ENCODE peak calls at places on chromosomes 4 and X, in seven cellular contexts. G is GM12891, Y is SK-N-SH, K is K562, X is HepG2, E is GM12878, Q is H1. I is an unnamed sample.

GRCh38 chr4:10121568-10122097 is 5.0 kb upstream of the WDR1 start:
- DNase-seq in G (no peak), Y (no peak), K (no peak), X (peak), E (no peak), Q (no peak), I (no peak)

GRCh38 chr4:41546638-41547037 is 8.7 kb downstream of the LIMCH1 start:
- DNase-seq in G (no peak), Y (no peak), K (no peak), X (no peak), E (no peak), Q (no peak), I (no peak)

GRCh38 chr4:124686279-124686678 is 26.3 kb downstream of the ANKRD50 start:
- DNase-seq in G (no peak), Y (peak), K (no peak), X (no peak), E (no peak), Q (peak), I (no peak)

GRCh38 chrX:108177321-108177990 is 85.9 kb downstream of the ATG4A start:
- DNase-seq in G (no peak), Y (no peak), K (no peak), X (no peak), E (no peak), Q (no peak), I (no peak)

GRCh38 chr4:136900706-136901105 is 631.6 kb downstream of the PCDH18 start:
- DNase-seq in G (no peak), Y (no peak), K (no peak), X (no peak), E (no peak), Q (no peak), I (no peak)

GRCh38 chr4:133146574-133147198 is 2.4 kb upstream of the PCDH10 start:
- DNase-seq in G (peak), Y (peak), K (peak), X (peak), E (no peak), Q (peak), I (no peak)

GRCh38 chr4:167020410-167020809 is 213.9 kb downstream of the SPOCK3 start:
- DNase-seq in G (no peak), Y (no peak), K (no peak), X (peak), E (no peak), Q (no peak), I (no peak)

GRCh38 chrX:7065473-7065872 is 82.0 kb upstream of the STS start:
- DNase-seq in G (no peak), Y (no peak), K (no peak), X (no peak), E (no peak), Q (no peak), I (no peak)

GRCh38 chr4:22515145-22515887 is 550 bp downstream of the ADGRA3 start:
- DNase-seq in G (peak), Y (peak), K (peak), X (peak), E (no peak), Q (peak), I (peak)

GRCh38 chr4:150886597-150886996 is 128.5 kb downstream of the LRBA start:
- DNase-seq in G (no peak), Y (no peak), K (no peak), X (no peak), E (no peak), Q (no peak), I (no peak)

GRCh38 chr4:154616731-154617130 is 4.3 kb upstream of the FGG start:
- DNase-seq in G (peak), Y (no peak), K (no peak), X (no peak), E (peak), Q (no peak), I (no peak)

GRCh38 chr4:78059524-78059889 is 2.4 kb downstream of the FRAS1 start:
- DNase-seq in G (peak), Y (peak), K (peak), X (peak), E (no peak), Q (peak), I (no peak)

DNA sequence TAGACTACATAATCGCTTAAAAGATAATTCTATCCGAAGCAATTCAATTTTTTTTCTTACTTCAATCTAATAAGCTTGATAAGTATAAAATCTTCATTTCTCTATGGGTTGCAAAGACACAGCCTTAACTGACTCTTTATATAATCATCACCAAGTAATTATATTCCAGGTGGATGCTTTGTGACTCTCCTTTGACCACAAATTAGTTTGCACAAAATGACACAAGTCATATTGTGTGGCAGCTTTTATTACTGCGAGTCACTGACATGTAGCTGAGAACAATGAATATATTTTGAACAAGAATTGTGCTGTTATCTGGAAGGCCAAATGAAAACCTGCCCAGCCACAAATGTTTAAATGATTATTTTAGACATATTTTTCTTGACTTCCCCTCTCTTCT is 1727.8 kb downstream of the ARAP2 start:
- DNase-seq in G (no peak), Y (no peak), K (no peak), X (no peak), E (no peak), Q (no peak), I (no peak)
- TF ChIP-seq TAF1 in G (no peak), Y (no peak), K (no peak), X (no peak), E (no peak), Q (no peak), I (no peak)

GRCh38 chr4:165634766-165635165 is 238.3 kb upstream of the TLL1 start:
- DNase-seq in G (no peak), Y (no peak), K (no peak), X (no peak), E (no peak), Q (no peak), I (no peak)
- TF ChIP-seq TAF1 in G (no peak), Y (no peak), K (no peak), X (no peak), E (no peak), Q (no peak), I (no peak)

GRCh38 chr4:139528377-139529005 is 27.5 kb downstream of the SETD7 start:
- DNase-seq in G (no peak), Y (no peak), K (no peak), X (no peak), E (peak), Q (no peak), I (no peak)
- TF ChIP-seq TAF1 in G (no peak), Y (no peak), K (no peak), X (no peak), E (no peak), Q (no peak), I (no peak)

GRCh38 chrX:38817004-38817703 is 15.9 kb downstream of the MID1IP1 start:
- DNase-seq in G (no peak), Y (no peak), K (peak), X (no peak), E (no peak), Q (no peak), I (no peak)
- TF ChIP-seq TAF1 in G (no peak), Y (no peak), K (no peak), X (no peak), E (no peak), Q (no peak), I (no peak)

GRCh38 chr4:25914670-25915358 is 794 bp downstream of the SMIM20 start:
- DNase-seq in G (no peak), Y (peak), K (no peak), X (no peak), E (no peak), Q (no peak), I (no peak)

GRCh38 chr4:25913851-25914669 is at the start of gene SMIM20:
- DNase-seq in G (peak), Y (peak), K (peak), X (peak), E (peak), Q (peak), I (peak)

GRCh38 chr4:25913056-25913850 is 767 bp upstream of the SMIM20 start:
- DNase-seq in G (peak), Y (peak), K (no peak), X (no peak), E (no peak), Q (no peak), I (peak)

GRCh38 chr4:25908491-25908901 is 5.5 kb upstream of the SMIM20 start:
- DNase-seq in G (no peak), Y (no peak), K (no peak), X (peak), E (no peak), Q (no peak), I (no peak)

DNA sequence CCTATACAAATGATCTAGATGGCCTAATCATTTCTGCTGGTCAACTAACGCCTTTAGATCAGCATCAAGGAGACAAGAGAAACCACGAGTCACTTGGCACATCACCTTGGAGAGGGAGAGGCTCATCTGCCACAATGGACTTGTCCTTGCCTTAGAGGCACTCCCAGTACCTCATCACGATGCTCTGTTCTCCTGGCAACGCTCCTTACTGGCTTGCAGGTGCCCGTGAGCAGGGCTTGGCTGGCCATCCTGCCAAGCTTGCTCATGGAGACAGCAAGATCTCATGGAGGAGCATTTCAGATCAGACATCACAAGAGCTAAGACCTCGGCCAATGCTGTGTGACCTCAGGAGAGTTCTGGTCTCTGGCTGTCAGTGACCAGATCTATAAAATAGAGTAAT is 2.7 kb upstream of the SMIM20 start:
- DNase-seq in G (no peak), Y (no peak), K (no peak), X (no peak), E (no peak), Q (no peak), I (no peak)
- TF ChIP-seq TAF1 in G (no peak), Y (no peak), K (no peak), X (no peak), E (no peak), Q (no peak), I (no peak)

I was measured in GM12892.